ENCODE peak calls at places on chromosomes 12 and 14, in nine cellular contexts. O is heart left ventricle; H is CD4-positive, CD25-positive, alpha-beta regulatory T cell; D is endodermal cell; K is thoracic aorta; A is transverse colon; F is CD8-positive, alpha-beta memory T cell; W is psoas muscle; Y is mucosa of descending colon. L is an unnamed sample.

GRCh38 chr14:105879867-105880561 is 353.6 kb downstream of the TMEM121 start:
- DNase-seq in O (no peak), H (peak; percentile 0), D (peak; percentile 17), K (no peak), A (peak; percentile 3), F (peak; percentile 0), W (peak; percentile 5), Y (no peak), L (peak; percentile 2)

GRCh38 chr14:101187017-101187815 is 283.7 kb upstream of the RTL1 start:
- DNase-seq in O (no peak), H (no peak), D (no peak), K (no peak), A (no peak), F (no peak), W (no peak), Y (no peak), L (no peak)

GRCh38 chr12:52025301-52026172 is 18.8 kb downstream of the TAMALIN start:
- DNase-seq in O (peak; percentile 90), H (peak; percentile 78), D (peak; percentile 97), K (peak; percentile 75), A (peak; percentile 90), F (peak; percentile 78), W (peak; percentile 82), Y (peak; percentile 91), L (peak; percentile 74)

GRCh38 chr12:26845984-26846383 is 13.0 kb upstream of the ITPR2 start:
- DNase-seq in O (peak; percentile 33), H (no peak), D (no peak), K (no peak), A (no peak), F (no peak), W (no peak), Y (no peak), L (no peak)

GRCh38 chr14:52906141-52906601 is 44.7 kb downstream of the FERMT2 start:
- DNase-seq in O (no peak), H (no peak), D (no peak), K (no peak), A (no peak), F (no peak), W (no peak), Y (no peak), L (no peak)

GRCh38 chr12:99722690-99723486 is 75.3 kb downstream of the GARIN6 start:
- DNase-seq in O (no peak), H (no peak), D (peak; percentile 84), K (no peak), A (no peak), F (no peak), W (no peak), Y (no peak), L (no peak)

GRCh38 chr12:116937640-116938039 is 26.9 kb downstream of the FBXW8 start:
- DNase-seq in O (no peak), H (no peak), D (no peak), K (no peak), A (no peak), F (no peak), W (no peak), Y (no peak), L (no peak)

GRCh38 chr12:106068296-106068695 is 70.5 kb downstream of the NUAK1 start:
- DNase-seq in O (no peak), H (no peak), D (no peak), K (no peak), A (no peak), F (no peak), W (no peak), Y (no peak), L (no peak)

GRCh38 chr12:5200276-5201087 is 156.8 kb downstream of the KCNA5 start:
- DNase-seq in O (peak; percentile 54), H (no peak), D (peak; percentile 98), K (no peak), A (peak; percentile 46), F (no peak), W (peak; percentile 50), Y (peak; percentile 73), L (no peak)

GRCh38 chr12:9907769-9908168 is 24.4 kb downstream of the CLEC2A start:
- DNase-seq in O (no peak), H (no peak), D (no peak), K (no peak), A (no peak), F (no peak), W (no peak), Y (no peak), L (no peak)
- H3K9me3 ChIP-seq in O (no peaks in the 10 kb centered on the region), H (peaks cover 26% of the 10 kb centered on the region), D (peaks cover 32% of the 10 kb centered on the region), K (peaks cover 15% of the 10 kb centered on the region), A (peaks cover 19% of the 10 kb centered on the region), F (peaks cover 22% of the 10 kb centered on the region), W (peaks cover 12% of the 10 kb centered on the region), Y (peaks cover 25% of the 10 kb centered on the region), L (no peaks in the 10 kb centered on the region)

GRCh38 chr12:132942611-132943010 is 13.5 kb downstream of the ZNF605 start:
- DNase-seq in O (no peak), H (no peak), D (no peak), K (no peak), A (no peak), F (no peak), W (no peak), Y (no peak), L (no peak)

GRCh38 chr12:132949936-132950837 is 5.9 kb downstream of the ZNF605 start:
- DNase-seq in O (no peak), H (no peak), D (peak; percentile 12), K (no peak), A (no peak), F (no peak), W (no peak), Y (no peak), L (no peak)

GRCh38 chr12:132946507-132946820 is 9.6 kb downstream of the ZNF605 start:
- DNase-seq in O (no peak), H (no peak), D (peak; percentile 31), K (no peak), A (no peak), F (no peak), W (no peak), Y (no peak), L (no peak)

GRCh38 chr12:132948146-132949066 is 7.7 kb downstream of the ZNF605 start:
- DNase-seq in O (no peak), H (no peak), D (peak; percentile 32), K (no peak), A (no peak), F (no peak), W (no peak), Y (no peak), L (no peak)

DNA sequence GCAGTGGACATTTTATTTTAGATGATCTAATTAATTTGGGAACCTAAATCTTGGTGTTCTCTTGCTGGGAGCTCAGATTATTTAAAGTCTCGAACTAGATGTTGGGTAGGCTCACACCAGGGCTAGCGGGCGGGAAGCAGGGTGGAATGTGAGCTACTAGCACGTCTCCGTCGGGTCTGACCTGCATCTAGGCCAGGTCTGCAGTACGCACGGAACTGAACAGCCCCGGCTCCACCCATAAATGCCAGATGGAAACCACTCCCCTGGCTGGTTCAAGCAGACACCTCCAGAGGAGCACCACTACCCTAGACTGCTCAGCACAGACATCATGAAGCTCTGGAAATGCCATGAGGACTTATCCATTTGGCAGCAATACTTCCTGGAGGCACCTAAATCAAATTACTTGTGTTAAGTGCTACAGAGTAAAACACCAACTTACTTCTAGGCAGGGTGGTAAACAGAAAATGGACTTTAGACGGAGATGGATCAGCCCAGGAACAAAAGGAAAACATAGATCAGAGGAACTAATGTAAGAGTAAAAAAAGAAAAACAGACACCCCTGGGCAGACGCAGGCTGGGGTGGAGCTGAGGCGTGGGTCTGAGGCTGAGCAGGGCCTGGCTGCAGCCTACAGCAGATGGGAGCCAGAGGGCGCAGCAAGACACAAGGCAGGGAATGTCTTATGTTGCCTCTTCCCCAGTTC is 10.2 kb downstream of the ZNF605 start:
- DNase-seq in O (no peak), H (no peak), D (no peak), K (no peak), A (no peak), F (no peak), W (no peak), Y (no peak), L (no peak)
- H3K9me3 ChIP-seq in O (no peaks in the 10 kb centered on the region), H (peaks cover 47% of the 10 kb centered on the region), D (peaks cover 98% of the 10 kb centered on the region), K (peaks cover 95% of the 10 kb centered on the region), A (peaks cover 89% of the 10 kb centered on the region), F (peaks cover 4% of the 10 kb centered on the region), W (peaks cover 89% of the 10 kb centered on the region), Y (peaks cover 98% of the 10 kb centered on the region), L (peaks cover 8% of the 10 kb centered on the region)

GRCh38 chr14:104239185-104239775 is 100.9 kb downstream of the KIF26A start:
- DNase-seq in O (no peak), H (no peak), D (peak; percentile 20), K (no peak), A (no peak), F (no peak), W (no peak), Y (no peak), L (no peak)

GRCh38 chr14:104239866-104240301 is 101.5 kb downstream of the KIF26A start:
- DNase-seq in O (no peak), H (no peak), D (peak; percentile 26), K (no peak), A (no peak), F (no peak), W (no peak), Y (no peak), L (no peak)

GRCh38 chr14:104238424-104239184 is 100.2 kb downstream of the KIF26A start:
- DNase-seq in O (no peak), H (no peak), D (no peak), K (no peak), A (no peak), F (no peak), W (no peak), Y (no peak), L (no peak)

GRCh38 chr14:104243200-104243599 is 104.8 kb downstream of the KIF26A start:
- DNase-seq in O (no peak), H (no peak), D (peak; percentile 10), K (no peak), A (no peak), F (no peak), W (no peak), Y (no peak), L (no peak)

GRCh38 chr14:104240426-104241157 is 102.2 kb downstream of the KIF26A start:
- DNase-seq in O (no peak), H (no peak), D (peak; percentile 44), K (no peak), A (peak; percentile 58), F (no peak), W (no peak), Y (peak; percentile 75), L (no peak)
- H3K9me3 ChIP-seq in O (no peaks in the 10 kb centered on the region), H (peaks cover 3% of the 10 kb centered on the region), D (peaks cover 11% of the 10 kb centered on the region), K (peaks cover 15% of the 10 kb centered on the region), A (peaks cover 2% of the 10 kb centered on the region), F (no peaks in the 10 kb centered on the region), W (peaks cover 3% of the 10 kb centered on the region), Y (peaks cover 9% of the 10 kb centered on the region), L (peaks cover 2% of the 10 kb centered on the region)

GRCh38 chr12:96238336-96239031 is 44.3 kb downstream of the ELK3 start:
- DNase-seq in O (peak; percentile 55), H (no peak), D (peak; percentile 42), K (no peak), A (no peak), F (no peak), W (no peak), Y (no peak), L (no peak)

GRCh38 chr12:96240656-96241055 is 46.5 kb downstream of the ELK3 start:
- DNase-seq in O (no peak), H (no peak), D (no peak), K (no peak), A (no peak), F (no peak), W (no peak), Y (no peak), L (no peak)

GRCh38 chr12:96239711-96240234 is 45.6 kb downstream of the ELK3 start:
- DNase-seq in O (peak; percentile 88), H (no peak), D (peak; percentile 63), K (no peak), A (peak; percentile 46), F (no peak), W (no peak), Y (no peak), L (no peak)

GRCh38 chr12:96241484-96242256 is 47.5 kb downstream of the ELK3 start:
- DNase-seq in O (peak; percentile 45), H (peak; percentile 63), D (peak; percentile 48), K (peak; percentile 39), A (peak; percentile 42), F (peak; percentile 72), W (peak; percentile 51), Y (peak; percentile 53), L (peak; percentile 76)

GRCh38 chr12:96240251-96240650 is 46.1 kb downstream of the ELK3 start:
- DNase-seq in O (no peak), H (no peak), D (no peak), K (no peak), A (no peak), F (no peak), W (no peak), Y (no peak), L (no peak)
- H3K9me3 ChIP-seq in O (no peaks in the 10 kb centered on the region), H (no peaks in the 10 kb centered on the region), D (no peaks in the 10 kb centered on the region), K (no peaks in the 10 kb centered on the region), A (no peaks in the 10 kb centered on the region), F (no peaks in the 10 kb centered on the region), W (no peaks in the 10 kb centered on the region), Y (no peaks in the 10 kb centered on the region), L (no peaks in the 10 kb centered on the region)